ENCODE peak calls at places on chromosomes 6 and 20, in nine cellular contexts. One of them, this sample, is unnamed.
A peak's percentile ranks its signal among the peaks of the same experiment; 100 is the strongest.

GRCh38 chr20:1324598-1325172 is 4.3 kb downstream of the SDCBP2 start:
- DNase-seq in effector memory CD4-positive, alpha-beta T cell: peak; percentile 29
- DNase-seq in fibroblast of lung: peak; percentile 81
- DNase-seq in kidney: no peak
- DNase-seq in H9: no peak
- DNase-seq in hepatocyte: no peak
- DNase-seq in left ventricle myocardium inferior: no peak
- DNase-seq in mesendoderm: no peak
- DNase-seq in IMR-90: peak; percentile 91
- DNase-seq in this sample: no peak

GRCh38 chr6:1946583-1946982 is 298.8 kb downstream of the GMDS start:
- DNase-seq in effector memory CD4-positive, alpha-beta T cell: no peak
- DNase-seq in fibroblast of lung: no peak
- DNase-seq in kidney: no peak
- DNase-seq in H9: no peak
- DNase-seq in hepatocyte: no peak
- DNase-seq in left ventricle myocardium inferior: no peak
- DNase-seq in mesendoderm: no peak
- DNase-seq in IMR-90: no peak
- DNase-seq in this sample: no peak

GRCh38 chr6:68313911-68314310 is 321.2 kb upstream of the ADGRB3 start:
- DNase-seq in effector memory CD4-positive, alpha-beta T cell: no peak
- DNase-seq in fibroblast of lung: peak; percentile 18
- DNase-seq in kidney: no peak
- DNase-seq in H9: no peak
- DNase-seq in hepatocyte: no peak
- DNase-seq in left ventricle myocardium inferior: no peak
- DNase-seq in mesendoderm: peak; percentile 39
- DNase-seq in IMR-90: no peak
- DNase-seq in this sample: peak; percentile 9

GRCh38 chr6:169853196-169854082 is 102.0 kb downstream of the ERMARD start:
- DNase-seq in effector memory CD4-positive, alpha-beta T cell: no peak
- DNase-seq in fibroblast of lung: no peak
- DNase-seq in kidney: no peak
- DNase-seq in H9: no peak
- DNase-seq in hepatocyte: no peak
- DNase-seq in left ventricle myocardium inferior: no peak
- DNase-seq in mesendoderm: no peak
- DNase-seq in IMR-90: no peak
- DNase-seq in this sample: no peak

GRCh38 chr20:50022676-50023075 is 39.9 kb downstream of the SNAI1 start:
- DNase-seq in effector memory CD4-positive, alpha-beta T cell: no peak
- DNase-seq in fibroblast of lung: no peak
- DNase-seq in kidney: no peak
- DNase-seq in H9: no peak
- DNase-seq in hepatocyte: no peak
- DNase-seq in left ventricle myocardium inferior: no peak
- DNase-seq in mesendoderm: no peak
- DNase-seq in IMR-90: no peak
- DNase-seq in this sample: no peak

GRCh38 chr6:167699141-167700036 is 127.3 kb upstream of the AFDN start:
- DNase-seq in effector memory CD4-positive, alpha-beta T cell: no peak
- DNase-seq in fibroblast of lung: peak; percentile 29
- DNase-seq in kidney: peak; percentile 93
- DNase-seq in H9: no peak
- DNase-seq in hepatocyte: peak; percentile 52
- DNase-seq in left ventricle myocardium inferior: peak; percentile 79
- DNase-seq in mesendoderm: peak; percentile 32
- DNase-seq in IMR-90: no peak
- DNase-seq in this sample: no peak

GRCh38 chr20:46215913-46216707 is 92.2 kb downstream of the CDH22 start:
- DNase-seq in effector memory CD4-positive, alpha-beta T cell: no peak
- DNase-seq in fibroblast of lung: peak; percentile 59
- DNase-seq in kidney: no peak
- DNase-seq in H9: peak; percentile 91
- DNase-seq in hepatocyte: peak; percentile 76
- DNase-seq in left ventricle myocardium inferior: no peak
- DNase-seq in mesendoderm: peak; percentile 99
- DNase-seq in IMR-90: peak; percentile 28
- DNase-seq in this sample: peak; percentile 87

GRCh38 chr6:53530346-53530745 is 14.6 kb downstream of the GCLC start:
- DNase-seq in effector memory CD4-positive, alpha-beta T cell: no peak
- DNase-seq in fibroblast of lung: peak; percentile 71
- DNase-seq in kidney: no peak
- DNase-seq in H9: peak; percentile 58
- DNase-seq in hepatocyte: peak; percentile 19
- DNase-seq in left ventricle myocardium inferior: peak; percentile 37
- DNase-seq in mesendoderm: peak; percentile 94
- DNase-seq in IMR-90: peak; percentile 43
- DNase-seq in this sample: peak; percentile 42

GRCh38 chr6:131731224-131731623 is 20.4 kb upstream of the CTAGE9 start:
- DNase-seq in effector memory CD4-positive, alpha-beta T cell: no peak
- DNase-seq in fibroblast of lung: no peak
- DNase-seq in kidney: no peak
- DNase-seq in H9: no peak
- DNase-seq in hepatocyte: no peak
- DNase-seq in left ventricle myocardium inferior: no peak
- DNase-seq in mesendoderm: no peak
- DNase-seq in IMR-90: peak; percentile 12
- DNase-seq in this sample: no peak

DNA sequence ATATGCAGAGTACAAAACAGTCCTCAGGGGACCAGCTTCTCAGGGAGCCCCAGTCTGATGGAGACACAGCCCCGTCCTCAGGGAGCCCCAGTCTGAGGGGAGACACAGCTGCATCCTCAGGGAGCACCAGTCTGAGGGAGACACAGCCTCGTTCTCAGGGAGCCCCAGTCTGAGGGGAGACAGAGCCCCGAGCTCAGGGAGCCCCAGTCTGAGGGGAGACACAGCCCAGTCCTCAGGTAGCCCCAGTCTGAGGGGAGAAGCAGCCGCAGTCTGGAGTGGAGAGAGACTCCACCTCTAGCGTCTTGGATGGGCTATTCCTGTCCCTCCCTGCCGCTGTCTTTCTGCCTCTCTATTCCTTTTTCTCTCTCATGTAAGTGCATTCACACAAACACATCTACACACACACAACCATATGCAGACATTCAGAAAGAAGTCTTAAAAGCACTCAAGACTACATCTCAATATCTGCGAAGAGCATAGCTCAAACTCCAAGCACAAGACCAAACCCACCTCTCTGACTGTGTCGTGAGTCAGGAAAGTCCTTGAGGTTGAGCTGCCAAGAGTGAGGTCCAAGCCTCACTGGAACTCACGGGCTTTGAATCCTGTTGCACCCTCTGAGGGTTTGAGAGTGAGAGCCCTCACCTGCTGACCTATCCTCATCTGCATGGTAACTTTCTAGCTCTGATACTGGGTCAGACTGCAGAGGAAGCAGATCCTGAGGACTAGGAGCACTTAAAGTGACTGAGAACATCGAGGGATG is 53.1 kb upstream of the SAYSD1 start:
- DNase-seq in effector memory CD4-positive, alpha-beta T cell: no peak
- DNase-seq in fibroblast of lung: no peak
- DNase-seq in kidney: no peak
- DNase-seq in H9: no peak
- DNase-seq in hepatocyte: no peak
- DNase-seq in left ventricle myocardium inferior: no peak
- DNase-seq in mesendoderm: no peak
- DNase-seq in IMR-90: no peak
- DNase-seq in this sample: no peak
- H3K27ac ChIP-seq in effector memory CD4-positive, alpha-beta T cell: no peak overlapping the region
- H3K27ac ChIP-seq in fibroblast of lung: no peak overlapping the region
- H3K27ac ChIP-seq in kidney: no peak overlapping the region
- H3K27ac ChIP-seq in H9: no peak overlapping the region
- H3K27ac ChIP-seq in hepatocyte: no peak overlapping the region
- H3K27ac ChIP-seq in left ventricle myocardium inferior: no peak overlapping the region
- H3K27ac ChIP-seq in mesendoderm: no peak overlapping the region
- H3K27ac ChIP-seq in IMR-90: no peak overlapping the region
- H3K27ac ChIP-seq in this sample: no peak overlapping the region

DNA sequence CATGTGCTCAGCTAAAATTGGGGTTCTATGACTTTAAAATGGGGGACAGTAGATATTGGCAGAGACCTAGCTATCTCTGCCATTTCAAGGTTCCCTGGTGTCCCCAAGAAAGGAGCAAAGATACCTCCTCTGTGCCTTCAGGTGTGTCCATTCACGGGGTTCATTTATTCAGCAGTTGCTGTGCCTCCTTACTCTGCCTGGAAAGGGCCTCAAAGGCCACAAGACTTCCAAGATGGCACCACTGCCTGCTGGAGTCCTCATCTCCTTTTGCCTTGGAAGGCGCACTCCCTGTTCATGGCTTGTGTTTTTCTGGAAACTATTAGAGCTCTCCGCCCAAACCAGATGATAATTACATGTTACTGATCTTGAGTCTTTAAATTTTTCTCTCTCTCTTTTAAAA is 3.9 kb upstream of the ZBP1 start:
- DNase-seq in effector memory CD4-positive, alpha-beta T cell: no peak
- DNase-seq in fibroblast of lung: no peak
- DNase-seq in kidney: no peak
- DNase-seq in H9: no peak
- DNase-seq in hepatocyte: no peak
- DNase-seq in left ventricle myocardium inferior: no peak
- DNase-seq in mesendoderm: no peak
- DNase-seq in IMR-90: no peak
- DNase-seq in this sample: no peak
- H3K4me1 ChIP-seq in effector memory CD4-positive, alpha-beta T cell: peaks cover 40% of the 10 kb centered on the region
- H3K4me1 ChIP-seq in fibroblast of lung: no peaks in the 10 kb centered on the region
- H3K4me1 ChIP-seq in kidney: peaks cover 3% of the 10 kb centered on the region
- H3K4me1 ChIP-seq in H9: no peaks in the 10 kb centered on the region
- H3K4me1 ChIP-seq in hepatocyte: no peaks in the 10 kb centered on the region
- H3K4me1 ChIP-seq in left ventricle myocardium inferior: peaks cover 17% of the 10 kb centered on the region
- H3K4me1 ChIP-seq in mesendoderm: no peaks in the 10 kb centered on the region
- H3K4me1 ChIP-seq in IMR-90: peaks cover 4% of the 10 kb centered on the region
- H3K4me1 ChIP-seq in this sample: no peaks in the 10 kb centered on the region

DNA sequence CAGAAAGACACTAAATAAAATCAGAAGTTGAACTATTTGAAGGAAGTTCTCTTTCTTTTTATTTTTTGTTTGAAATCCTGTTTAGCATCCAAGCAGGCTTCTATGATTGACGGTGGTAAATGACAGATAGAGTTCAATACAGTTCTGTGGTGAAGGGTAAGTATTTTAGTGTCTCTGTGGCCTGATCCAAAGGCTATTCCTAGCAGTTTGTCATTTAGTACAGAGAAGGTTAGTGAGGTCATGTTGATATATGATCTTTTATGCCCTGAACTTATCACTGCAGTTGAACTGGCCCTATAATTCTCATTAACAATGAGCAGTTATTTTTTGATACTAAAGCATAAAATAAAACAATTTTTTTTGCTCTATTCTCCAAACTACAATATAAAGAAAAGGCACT is 144.7 kb upstream of the HDAC2 start:
- DNase-seq in effector memory CD4-positive, alpha-beta T cell: no peak
- DNase-seq in fibroblast of lung: no peak
- DNase-seq in kidney: no peak
- DNase-seq in H9: no peak
- DNase-seq in hepatocyte: no peak
- DNase-seq in left ventricle myocardium inferior: no peak
- DNase-seq in mesendoderm: no peak
- DNase-seq in IMR-90: no peak
- DNase-seq in this sample: no peak
- H3K27ac ChIP-seq in effector memory CD4-positive, alpha-beta T cell: no peak overlapping the region
- H3K27ac ChIP-seq in fibroblast of lung: no peak overlapping the region
- H3K27ac ChIP-seq in kidney: no peak overlapping the region
- H3K27ac ChIP-seq in H9: no peak overlapping the region
- H3K27ac ChIP-seq in hepatocyte: no peak overlapping the region
- H3K27ac ChIP-seq in left ventricle myocardium inferior: no peak overlapping the region
- H3K27ac ChIP-seq in mesendoderm: no peak overlapping the region
- H3K27ac ChIP-seq in IMR-90: no peak overlapping the region
- H3K27ac ChIP-seq in this sample: no peak overlapping the region

DNA sequence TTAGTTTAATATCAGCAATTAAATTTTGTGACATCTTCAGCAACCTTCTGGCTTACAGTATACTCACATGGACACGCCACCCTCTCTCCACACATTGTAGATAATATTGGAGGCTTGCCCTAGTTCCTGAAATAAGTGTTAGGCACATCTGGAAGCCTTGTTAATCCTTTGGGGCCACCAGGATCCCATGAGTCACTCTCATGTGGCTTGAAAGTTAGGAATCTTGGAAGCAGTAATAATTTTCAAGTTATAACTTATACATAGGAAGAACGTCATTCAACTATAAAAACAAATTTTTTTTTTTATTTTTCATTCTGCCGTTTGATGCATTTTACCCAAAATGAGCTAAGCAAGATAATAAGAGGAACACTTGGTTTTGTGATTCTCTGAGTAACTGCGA is 20.5 kb downstream of the LAMA4 start:
- DNase-seq in effector memory CD4-positive, alpha-beta T cell: no peak
- DNase-seq in fibroblast of lung: peak; percentile 84
- DNase-seq in kidney: no peak
- DNase-seq in H9: no peak
- DNase-seq in hepatocyte: no peak
- DNase-seq in left ventricle myocardium inferior: no peak
- DNase-seq in mesendoderm: no peak
- DNase-seq in IMR-90: peak; percentile 92
- DNase-seq in this sample: no peak
- H3K4me1 ChIP-seq in effector memory CD4-positive, alpha-beta T cell: no peaks in the 10 kb centered on the region
- H3K4me1 ChIP-seq in fibroblast of lung: peaks cover 43% of the 10 kb centered on the region
- H3K4me1 ChIP-seq in kidney: no peaks in the 10 kb centered on the region
- H3K4me1 ChIP-seq in H9: no peaks in the 10 kb centered on the region
- H3K4me1 ChIP-seq in hepatocyte: peaks cover 25% of the 10 kb centered on the region
- H3K4me1 ChIP-seq in left ventricle myocardium inferior: peaks cover 84% of the 10 kb centered on the region
- H3K4me1 ChIP-seq in mesendoderm: no peaks in the 10 kb centered on the region
- H3K4me1 ChIP-seq in IMR-90: peaks cover 15% of the 10 kb centered on the region
- H3K4me1 ChIP-seq in this sample: no peaks in the 10 kb centered on the region

DNA sequence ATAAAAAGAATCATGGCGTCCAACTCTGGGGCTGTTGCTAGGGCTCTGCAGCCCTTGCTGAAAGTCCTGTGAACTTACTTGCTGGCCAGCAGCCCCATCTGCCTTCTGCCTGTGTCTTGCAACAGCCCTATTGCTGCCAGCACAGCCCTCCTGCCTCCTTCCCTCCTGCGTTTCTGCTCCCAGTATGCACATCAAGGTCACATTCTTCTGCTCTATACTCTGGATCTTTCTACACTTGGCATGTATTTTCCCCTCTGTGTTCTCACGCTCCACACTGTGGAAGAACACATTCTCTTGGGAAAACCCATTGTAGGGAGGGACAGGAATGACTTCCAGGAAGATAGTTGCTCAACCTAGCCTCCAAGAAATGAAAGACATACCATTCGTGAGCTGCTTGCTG is 80.9 kb upstream of the PHACTR2 start:
- DNase-seq in effector memory CD4-positive, alpha-beta T cell: no peak
- DNase-seq in fibroblast of lung: peak; percentile 12
- DNase-seq in kidney: no peak
- DNase-seq in H9: no peak
- DNase-seq in hepatocyte: peak; percentile 34
- DNase-seq in left ventricle myocardium inferior: peak; percentile 59
- DNase-seq in mesendoderm: peak; percentile 51
- DNase-seq in IMR-90: peak; percentile 71
- DNase-seq in this sample: no peak
- H3K27ac ChIP-seq in effector memory CD4-positive, alpha-beta T cell: no peak overlapping the region
- H3K27ac ChIP-seq in fibroblast of lung: no peak overlapping the region
- H3K27ac ChIP-seq in kidney: no peak overlapping the region
- H3K27ac ChIP-seq in H9: no peak overlapping the region
- H3K27ac ChIP-seq in hepatocyte: no peak overlapping the region
- H3K27ac ChIP-seq in left ventricle myocardium inferior: peak overlapping the region; percentile 49
- H3K27ac ChIP-seq in mesendoderm: no peak overlapping the region
- H3K27ac ChIP-seq in IMR-90: no peak overlapping the region
- H3K27ac ChIP-seq in this sample: no peak overlapping the region